ENCODE peak calls at places on chromosomes 6 and 20, in six cellular contexts. Q is stomach, X is breast epithelium, S is AG04450, V is GM13976, N is progenitor cell of endocrine pancreas. P is an unnamed sample.

GRCh38 chr6:142868917-142869316 is 76.1 kb downstream of the HIVEP2 start:
- DNase-seq in Q (no peak), X (no peak), S (no peak), V (no peak), N (no peak), P (no peak)

GRCh38 chr6:36804549-36804948 is 34.7 kb downstream of the CPNE5 start:
- DNase-seq in Q (no peak), X (no peak), S (no peak), V (no peak), N (no peak), P (no peak)

GRCh38 chr20:37071481-37071911 is 24.3 kb downstream of the RBL1 start:
- DNase-seq in Q (no peak), X (no peak), S (no peak), V (no peak), N (no peak), P (no peak)

GRCh38 chr6:2124260-2124709 is 121.1 kb downstream of the GMDS start:
- DNase-seq in Q (no peak), X (no peak), S (no peak), V (no peak), N (no peak), P (no peak)

GRCh38 chr6:73624896-73625295 is 28.9 kb downstream of the SLC17A5 start:
- DNase-seq in Q (no peak), X (no peak), S (no peak), V (no peak), N (no peak), P (no peak)

GRCh38 chr6:13914346-13914745 is 10.4 kb upstream of the RNF182 start:
- DNase-seq in Q (no peak), X (no peak), S (no peak), V (no peak), N (no peak), P (no peak)

GRCh38 chr20:64109831-64110391 is 2.5 kb upstream of the NPBWR2 start:
- DNase-seq in Q (peak), X (peak), S (no peak), V (no peak), N (no peak), P (peak)

GRCh38 chr6:144248470-144249301 is 36.4 kb upstream of the UTRN start:
- DNase-seq in Q (no peak), X (no peak), S (peak), V (peak), N (no peak), P (no peak)

GRCh38 chr6:1325471-1326309 is 13.8 kb downstream of the FOXQ1 start:
- DNase-seq in Q (peak), X (no peak), S (peak), V (no peak), N (no peak), P (no peak)

GRCh38 chr6:14324042-14324441 is 206.5 kb downstream of the CD83 start:
- DNase-seq in Q (no peak), X (no peak), S (no peak), V (no peak), N (no peak), P (no peak)

GRCh38 chr6:31354248-31354647 is 2.7 kb downstream of the HLA-B start:
- DNase-seq in Q (no peak), X (no peak), S (no peak), V (no peak), N (no peak), P (no peak)

GRCh38 chr6:106591111-106591825 is 38.0 kb downstream of the RTN4IP1 start:
- DNase-seq in Q (no peak), X (no peak), S (peak), V (no peak), N (no peak), P (no peak)

GRCh38 chr20:20791664-20792568 is 79.5 kb upstream of the RALGAPA2 start:
- DNase-seq in Q (no peak), X (peak), S (no peak), V (no peak), N (no peak), P (no peak)

GRCh38 chr6:120122401-120122800 is 772.8 kb upstream of the MAN1A1 start:
- DNase-seq in Q (no peak), X (no peak), S (no peak), V (no peak), N (no peak), P (no peak)

GRCh38 chr6:10425973-10426780 is 11.3 kb upstream of the TFAP2A start:
- DNase-seq in Q (peak), X (peak), S (no peak), V (peak), N (no peak), P (peak)

GRCh38 chr6:144181639-144182038 is 31.3 kb downstream of the STX11 start:
- DNase-seq in Q (no peak), X (no peak), S (no peak), V (no peak), N (no peak), P (no peak)

GRCh38 chr6:138088307-138088744 is 18.9 kb downstream of the PERP start:
- DNase-seq in Q (peak), X (no peak), S (peak), V (no peak), N (no peak), P (no peak)

GRCh38 chr6:47209632-47210031 is 100.1 kb downstream of the TNFRSF21 start:
- DNase-seq in Q (no peak), X (no peak), S (no peak), V (no peak), N (no peak), P (no peak)

GRCh38 chr6:31776563-31776960 is 566 bp downstream of the VWA7 start:
- DNase-seq in Q (no peak), X (no peak), S (no peak), V (no peak), N (no peak), P (no peak)

GRCh38 chr6:117195728-117196127 is 69.6 kb upstream of the VGLL2 start:
- DNase-seq in Q (no peak), X (no peak), S (no peak), V (no peak), N (no peak), P (no peak)

GRCh38 chr6:157585274-157586087 is 204.5 kb downstream of the ZDHHC14 start:
- DNase-seq in Q (no peak), X (no peak), S (no peak), V (no peak), N (no peak), P (no peak)

GRCh38 chr6:17829905-17830304 is 123.2 kb upstream of the NUP153 start:
- DNase-seq in Q (no peak), X (no peak), S (no peak), V (no peak), N (no peak), P (no peak)

GRCh38 chr6:43835872-43836419 is 65.9 kb downstream of the VEGFA start:
- DNase-seq in Q (no peak), X (no peak), S (no peak), V (no peak), N (no peak), P (no peak)

GRCh38 chr20:60715172-60715571 is 536.9 kb upstream of the CDH4 start:
- DNase-seq in Q (no peak), X (no peak), S (no peak), V (no peak), N (no peak), P (no peak)

DNA sequence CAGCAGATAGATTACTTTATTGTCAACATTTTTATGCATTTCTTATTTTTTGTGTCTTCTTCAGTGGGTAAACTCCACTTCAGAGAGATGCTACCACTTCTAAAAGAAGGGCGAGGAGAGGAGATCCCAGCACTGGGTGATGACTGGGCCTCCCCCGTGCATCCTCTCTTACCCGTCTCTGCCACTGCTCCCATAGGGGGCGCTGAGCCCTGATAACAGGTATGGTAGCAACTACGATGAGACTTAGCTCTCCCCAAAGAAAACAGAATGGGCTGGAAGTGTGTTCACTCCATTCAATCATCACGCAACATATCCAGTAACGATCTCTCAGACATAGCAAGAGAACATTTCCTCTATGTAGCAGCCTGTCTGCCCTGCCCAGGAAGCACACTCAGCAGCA is 533.3 kb upstream of the CDH4 start:
- DNase-seq in Q (no peak), X (no peak), S (no peak), V (no peak), N (no peak), P (no peak)
- TF ChIP-seq CTCF in Q (no peak), X (no peak), S (no peak), V (no peak), N (peak), P (no peak)

DNA sequence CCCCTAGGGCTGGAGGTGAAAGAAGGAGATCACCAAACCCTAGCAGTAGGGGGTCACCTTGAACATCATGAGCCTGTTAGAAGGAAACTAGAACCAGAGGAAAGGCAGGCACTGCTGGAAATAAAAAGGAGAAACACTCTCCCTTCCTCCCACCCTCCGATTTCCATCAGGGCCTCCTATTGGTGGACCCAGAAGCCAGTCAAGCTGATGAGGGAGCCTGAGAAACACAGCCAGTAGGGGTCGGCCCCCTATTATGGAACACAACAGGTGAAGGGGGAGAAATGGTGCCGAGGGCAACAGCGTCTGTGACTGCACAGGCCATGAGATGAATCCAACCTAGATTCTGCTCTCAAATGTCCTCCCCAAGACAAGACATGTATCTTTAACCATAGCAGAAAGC is 156.1 kb upstream of the LRFN2 start:
- DNase-seq in Q (no peak), X (no peak), S (no peak), V (no peak), N (no peak), P (no peak)
- TF ChIP-seq CTCF in Q (no peak), X (no peak), S (no peak), V (no peak), N (no peak), P (no peak)

GRCh38 chr20:49356676-49357075 is 78.8 kb upstream of the ZNFX1 start:
- DNase-seq in Q (no peak), X (no peak), S (no peak), V (no peak), N (no peak), P (no peak)
- TF ChIP-seq CTCF in Q (no peak), X (no peak), S (no peak), V (no peak), N (no peak), P (no peak)

GRCh38 chr6:35049885-35050284 is 91.3 kb downstream of the TCP11 start:
- DNase-seq in Q (no peak), X (no peak), S (peak), V (no peak), N (no peak), P (no peak)

GRCh38 chr6:35048031-35048613 is 93.0 kb downstream of the TCP11 start:
- DNase-seq in Q (no peak), X (no peak), S (no peak), V (peak), N (no peak), P (no peak)

GRCh38 chr6:35049346-35049745 is 91.8 kb downstream of the TCP11 start:
- DNase-seq in Q (no peak), X (no peak), S (no peak), V (no peak), N (no peak), P (no peak)

GRCh38 chr6:35047265-35048011 is 93.7 kb downstream of the TCP11 start:
- DNase-seq in Q (no peak), X (no peak), S (no peak), V (no peak), N (no peak), P (no peak)

GRCh38 chr6:35048631-35049083 is 92.5 kb downstream of the TCP11 start:
- DNase-seq in Q (no peak), X (no peak), S (peak), V (peak), N (no peak), P (no peak)
- TF ChIP-seq CTCF in Q (no peak), X (no peak), S (peak), V (peak), N (no peak), P (no peak)

DNA sequence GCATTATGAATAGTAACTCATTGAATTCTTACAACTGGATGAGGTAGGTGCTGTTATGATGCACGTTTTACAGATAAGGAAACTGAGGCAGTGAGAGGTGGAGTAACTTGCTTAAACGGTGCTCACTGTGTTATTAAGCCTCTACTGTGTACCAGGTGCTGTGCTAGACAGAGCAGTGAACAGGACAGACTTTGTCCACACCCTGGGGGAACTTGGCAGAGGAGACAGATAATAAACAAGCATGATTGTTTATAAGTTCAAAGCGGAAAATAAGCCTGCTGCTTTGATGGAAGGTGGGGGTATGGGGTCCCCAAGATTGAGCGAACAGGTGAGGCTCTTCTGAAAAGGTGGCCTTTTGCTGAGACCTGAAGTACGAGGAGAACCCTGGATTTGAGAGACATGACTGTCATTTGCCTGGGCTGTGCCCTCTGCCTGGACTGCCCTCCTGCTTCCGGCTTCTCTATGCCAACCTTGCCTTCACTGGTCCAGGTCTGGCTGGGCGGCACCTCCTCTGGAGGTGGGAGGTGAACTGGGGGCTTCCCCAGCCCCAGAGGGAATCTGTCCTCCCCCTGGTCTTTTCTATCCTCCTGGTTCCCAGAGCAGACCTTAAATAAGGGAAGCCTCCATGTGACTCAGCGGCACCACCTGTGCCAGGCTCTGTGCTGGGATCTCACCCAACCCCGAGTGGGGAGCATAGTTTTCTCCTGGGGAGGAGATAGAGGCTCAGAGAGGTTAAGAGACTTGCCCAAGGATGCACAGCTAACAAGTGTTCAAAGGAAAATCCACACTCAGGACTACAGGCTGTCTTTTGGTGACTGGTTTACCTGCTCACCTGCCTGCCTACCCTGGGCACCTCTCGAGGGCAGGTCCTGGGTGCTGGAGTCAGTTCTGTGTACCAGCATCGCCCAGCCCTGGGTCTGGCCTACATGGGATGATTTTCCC is 59.1 kb downstream of the CEBPB start:
- DNase-seq in Q (no peak), X (no peak), S (no peak), V (no peak), N (no peak), P (no peak)
- TF ChIP-seq CTCF in Q (no peak), X (no peak), S (no peak), V (no peak), N (no peak), P (no peak)

GRCh38 chr6:34970487-34970886 is 81.4 kb downstream of the ANKS1A start:
- DNase-seq in Q (no peak), X (no peak), S (no peak), V (no peak), N (no peak), P (no peak)

GRCh38 chr6:34969662-34970265 is 80.7 kb downstream of the ANKS1A start:
- DNase-seq in Q (no peak), X (no peak), S (no peak), V (no peak), N (no peak), P (no peak)

GRCh38 chr6:34974249-34974642 is 85.2 kb downstream of the ANKS1A start:
- DNase-seq in Q (no peak), X (no peak), S (no peak), V (no peak), N (no peak), P (no peak)

GRCh38 chr6:34970962-34971361 is 81.9 kb downstream of the ANKS1A start:
- DNase-seq in Q (no peak), X (no peak), S (peak), V (no peak), N (no peak), P (no peak)

DNA sequence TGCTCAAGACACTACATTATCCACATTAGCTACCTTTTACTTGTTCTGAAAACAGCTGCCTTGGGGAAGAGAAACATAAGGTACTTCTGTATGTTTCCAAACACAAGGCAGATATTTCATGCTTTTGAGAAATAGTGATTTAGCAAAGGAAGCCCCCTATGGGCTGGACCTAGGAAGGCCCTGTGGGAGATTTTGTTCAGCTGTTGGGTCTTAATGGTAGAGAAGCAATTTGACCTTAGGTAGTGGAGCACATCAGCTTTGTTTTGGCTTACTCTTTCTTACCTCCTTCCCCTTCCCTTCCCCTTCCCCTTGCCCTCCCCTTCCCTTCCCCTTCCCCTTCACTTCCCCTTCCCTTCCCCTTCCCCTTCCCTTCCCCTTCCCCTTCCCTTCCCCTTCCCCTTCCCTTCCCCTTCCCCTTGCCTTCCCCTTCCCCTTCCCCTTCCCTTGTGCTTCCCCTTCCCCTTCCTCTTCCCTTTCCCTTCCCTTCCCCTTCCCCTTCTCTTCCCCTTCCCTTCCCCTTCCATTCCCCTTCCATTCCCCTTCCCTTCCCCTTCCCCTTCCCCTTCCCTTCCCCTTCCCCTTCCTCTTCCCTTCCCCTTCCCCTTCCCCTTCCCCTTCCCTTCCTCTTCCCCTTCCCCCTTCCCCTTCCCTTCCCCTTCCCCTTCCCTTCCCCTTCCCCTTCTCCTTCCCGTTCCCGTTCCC is 84.6 kb downstream of the ANKS1A start:
- DNase-seq in Q (no peak), X (no peak), S (no peak), V (no peak), N (no peak), P (no peak)
- TF ChIP-seq CTCF in Q (no peak), X (no peak), S (peak), V (no peak), N (no peak), P (no peak)

GRCh38 chr20:59193325-59193724 is 29.7 kb downstream of the ZNF831 start:
- DNase-seq in Q (no peak), X (no peak), S (no peak), V (no peak), N (no peak), P (no peak)
- TF ChIP-seq CTCF in Q (no peak), X (no peak), S (no peak), V (no peak), N (no peak), P (no peak)